ENCODE peak calls at places on chromosomes 16 and 17, in six cellular contexts. D, V, Y, R, U and I are unnamed samples.

GRCh38 chr16:79933586-79933985 is 333.0 kb upstream of the MAF start:
- DNase-seq in D (no peak), V (no peak), Y (no peak), R (no peak), U (no peak), I (no peak)

GRCh38 chr17:37090941-37091340 is 142.2 kb downstream of the AATF start:
- DNase-seq in D (no peak), V (no peak), Y (no peak), R (no peak), U (no peak), I (no peak)

GRCh38 chr17:78131172-78132085 is 858 bp downstream of the TMC8 start:
- DNase-seq in D (no peak), V (peak; percentile 75), Y (no peak), R (no peak), U (no peak), I (peak; percentile 48)

GRCh38 chr16:67964477-67965131 is 3.8 kb downstream of the SLC12A4 start:
- DNase-seq in D (no peak), V (no peak), Y (no peak), R (no peak), U (no peak), I (no peak)

GRCh38 chr17:69448431-69449102 is 34.1 kb downstream of the MAP2K6 start:
- DNase-seq in D (no peak), V (peak; percentile 77), Y (peak; percentile 73), R (no peak), U (no peak), I (peak; percentile 69)

GRCh38 chr17:28328325-28328724 is 6.9 kb downstream of the IFT20 start:
- DNase-seq in D (no peak), V (no peak), Y (no peak), R (no peak), U (peak; percentile 14), I (no peak)

GRCh38 chr16:59356144-59356543 is 622.0 kb upstream of the GOT2 start:
- DNase-seq in D (no peak), V (no peak), Y (no peak), R (no peak), U (no peak), I (no peak)

GRCh38 chr17:45172541-45173286 is 11.0 kb downstream of the HEXIM2 start:
- DNase-seq in D (no peak), V (peak; percentile 82), Y (no peak), R (no peak), U (peak; percentile 69), I (peak; percentile 83)

GRCh38 chr17:43983515-43984411 is 20.7 kb upstream of the NAGS start:
- DNase-seq in D (no peak), V (no peak), Y (no peak), R (peak; percentile 81), U (peak; percentile 84), I (no peak)

GRCh38 chr17:68499587-68499986 is 12.6 kb upstream of the PRKAR1A start:
- DNase-seq in D (no peak), V (no peak), Y (no peak), R (no peak), U (no peak), I (no peak)

GRCh38 chr17:38428643-38429371 is 543 bp downstream of the ARHGAP23 start:
- DNase-seq in D (no peak), V (peak; percentile 85), Y (no peak), R (no peak), U (peak; percentile 44), I (peak; percentile 60)

GRCh38 chr17:5583426-5584382 is 605 bp downstream of the NLRP1 start:
- DNase-seq in D (no peak), V (peak; percentile 78), Y (no peak), R (peak; percentile 5), U (no peak), I (no peak)

GRCh38 chr17:32822996-32823395 is 53.9 kb downstream of the MYO1D start:
- DNase-seq in D (no peak), V (no peak), Y (no peak), R (no peak), U (no peak), I (no peak)

GRCh38 chr17:71635187-71635586 is 485.6 kb upstream of the SOX9 start:
- DNase-seq in D (no peak), V (no peak), Y (no peak), R (no peak), U (no peak), I (no peak)

GRCh38 chr17:73566905-73567782 is 77.1 kb downstream of the SDK2 start:
- DNase-seq in D (no peak), V (peak; percentile 23), Y (no peak), R (no peak), U (no peak), I (no peak)

GRCh38 chr17:61221597-61222471 is 177.8 kb upstream of the TBX2 start:
- DNase-seq in D (no peak), V (no peak), Y (no peak), R (no peak), U (no peak), I (no peak)

GRCh38 chr17:44556114-44556853 is 1.0 kb upstream of the FZD2 start:
- DNase-seq in D (no peak), V (no peak), Y (peak; percentile 96), R (peak; percentile 37), U (peak; percentile 29), I (no peak)

GRCh38 chr16:12741176-12741575 is 62.5 kb downstream of the CPPED1 start:
- DNase-seq in D (no peak), V (no peak), Y (no peak), R (no peak), U (no peak), I (no peak)

GRCh38 chr16:30121741-30122620 is 1.0 kb downstream of the MAPK3 start:
- DNase-seq in D (no peak), V (peak; percentile 95), Y (no peak), R (no peak), U (peak; percentile 53), I (peak; percentile 15)

GRCh38 chr16:68089067-68089466 is 3.9 kb downstream of the NFATC3 start:
- DNase-seq in D (no peak), V (no peak), Y (no peak), R (no peak), U (no peak), I (no peak)

GRCh38 chr16:30377812-30378235 is 3.2 kb downstream of the MYL11 start:
- DNase-seq in D (peak; percentile 68), V (peak; percentile 98), Y (peak; percentile 85), R (no peak), U (peak; percentile 94), I (peak; percentile 80)

GRCh38 chr16:63311313-63311712 is 1275.1 kb upstream of the CDH8 start:
- DNase-seq in D (no peak), V (no peak), Y (no peak), R (no peak), U (no peak), I (no peak)

GRCh38 chr16:65710107-65710506 is 588.2 kb upstream of the CDH11 start:
- DNase-seq in D (no peak), V (no peak), Y (no peak), R (no peak), U (no peak), I (no peak)

DNA sequence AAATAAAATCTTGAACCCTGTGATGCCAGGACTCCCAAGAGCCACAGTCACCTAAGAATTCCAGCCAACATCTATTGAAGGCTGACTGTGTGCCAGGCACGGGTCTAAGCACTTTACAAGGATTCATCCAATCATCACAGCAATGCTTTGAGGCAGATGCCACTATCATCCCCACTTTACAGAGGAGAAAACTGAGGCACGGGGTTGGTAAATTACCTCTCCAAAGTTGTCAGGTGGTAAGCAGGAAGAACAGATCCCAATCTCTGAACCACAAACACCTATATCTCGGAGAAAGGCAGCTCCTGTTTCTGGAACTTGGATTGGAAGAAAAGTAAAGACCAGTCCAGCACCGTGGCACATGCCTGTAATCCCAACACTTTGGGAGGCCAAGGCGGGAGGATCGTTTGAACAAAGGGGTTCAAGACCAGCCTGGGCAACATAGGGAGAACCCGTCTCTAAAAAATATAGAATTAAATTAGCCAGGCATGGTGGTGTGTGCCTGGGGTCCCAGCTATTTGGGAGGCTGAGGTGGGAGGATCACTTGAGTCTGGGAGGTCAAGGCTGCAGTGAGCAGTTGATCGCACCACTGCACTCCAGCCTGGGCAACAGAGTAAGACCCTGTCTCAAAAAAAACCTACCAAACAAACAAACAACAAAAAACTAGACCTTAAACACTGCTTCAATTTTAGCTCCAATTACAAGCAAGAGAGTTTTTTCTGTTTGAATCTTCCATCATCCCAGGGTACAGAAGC is 60.7 kb upstream of the SIAH1 start:
- DNase-seq in D (no peak), V (no peak), Y (no peak), R (no peak), U (no peak), I (no peak)
- H3K27ac ChIP-seq in D (peak overlapping the region; percentile 98), V (no peak overlapping the region), Y (no peak overlapping the region), R (no peak overlapping the region), U (peak overlapping the region; percentile 68), I (no peak overlapping the region)

DNA sequence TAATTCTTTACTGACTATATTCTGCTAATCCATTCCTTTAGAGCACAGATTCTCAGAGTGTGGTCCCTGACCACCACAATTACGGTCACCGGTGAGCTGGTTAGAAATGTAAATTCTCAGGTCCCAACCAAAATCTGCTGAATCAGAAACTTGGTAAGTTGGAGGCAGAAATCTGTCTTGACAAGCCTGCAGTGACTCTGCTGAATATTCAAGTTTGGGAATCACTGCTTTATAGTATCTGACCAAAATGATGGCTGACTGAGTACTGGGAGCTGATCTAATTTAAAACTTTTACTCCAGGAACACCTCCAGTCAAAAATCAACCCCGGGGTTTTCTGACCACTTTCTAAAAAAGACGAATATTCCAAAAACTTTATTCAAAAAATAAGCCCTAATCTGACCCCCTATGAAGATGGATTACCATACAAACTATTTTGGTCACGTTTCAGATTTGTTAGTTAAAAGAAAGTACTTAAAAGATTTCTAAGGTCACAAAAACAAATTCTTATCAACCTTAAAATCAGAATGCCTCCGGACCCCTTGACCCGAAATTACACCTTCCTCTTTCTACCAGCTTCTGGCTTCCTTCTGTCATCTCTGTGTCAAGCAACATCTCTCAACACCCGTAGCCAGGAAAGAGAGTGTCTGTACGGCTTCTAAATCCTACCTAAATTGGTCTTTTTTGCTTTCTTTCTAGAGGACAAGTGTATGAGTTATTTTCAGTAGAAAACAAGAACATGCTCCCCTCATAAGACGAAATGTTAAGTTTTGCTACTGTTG is 38.6 kb downstream of the CREBBP start:
- DNase-seq in D (no peak), V (no peak), Y (no peak), R (no peak), U (no peak), I (no peak)
- H3K27ac ChIP-seq in D (no peak overlapping the region), V (no peak overlapping the region), Y (no peak overlapping the region), R (peak overlapping the region; percentile 12), U (no peak overlapping the region), I (no peak overlapping the region)

DNA sequence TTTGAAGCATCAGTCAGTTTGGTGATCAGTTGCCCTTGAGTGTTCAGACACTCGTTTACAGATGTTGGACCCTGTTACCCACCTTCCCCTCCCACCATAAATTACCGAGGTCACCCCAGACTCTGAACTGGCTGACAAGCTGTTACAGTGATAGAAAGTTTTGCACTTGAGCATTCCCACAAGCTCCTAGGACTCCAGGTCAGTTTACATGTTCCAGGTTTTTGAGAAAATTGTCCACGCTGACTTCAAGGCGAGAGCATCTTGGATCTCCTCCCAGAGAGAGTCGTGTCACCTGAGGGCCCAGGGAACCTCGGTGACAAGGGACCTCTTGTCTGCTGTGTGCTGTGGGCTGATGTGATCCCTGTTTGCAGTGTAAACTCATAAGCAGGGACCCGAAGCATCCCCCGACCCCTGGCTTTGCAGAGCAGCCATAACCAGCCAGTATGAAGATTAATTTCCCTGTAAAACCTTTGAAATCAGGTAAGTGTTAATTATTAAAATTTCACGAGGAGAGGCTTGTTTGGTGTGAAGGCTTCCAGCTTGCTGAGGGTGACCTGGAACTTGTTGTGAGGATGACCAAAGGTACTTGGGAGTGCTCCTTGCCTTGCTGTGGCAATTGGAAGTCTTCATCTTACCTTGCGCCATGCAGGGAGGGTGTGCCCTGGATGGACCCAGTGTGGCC is 91.2 kb downstream of the CMIP start:
- DNase-seq in D (no peak), V (no peak), Y (no peak), R (no peak), U (no peak), I (no peak)
- H3K27ac ChIP-seq in D (no peak overlapping the region), V (no peak overlapping the region), Y (no peak overlapping the region), R (no peak overlapping the region), U (no peak overlapping the region), I (no peak overlapping the region)

GRCh38 chr16:17270683-17271109 is 200.1 kb downstream of the XYLT1 start:
- DNase-seq in D (no peak), V (no peak), Y (no peak), R (no peak), U (peak; percentile 70), I (no peak)
- H3K27ac ChIP-seq in D (no peak overlapping the region), V (no peak overlapping the region), Y (no peak overlapping the region), R (no peak overlapping the region), U (peak overlapping the region; percentile 89), I (peak overlapping the region; percentile 6)